ENCODE peak calls at places on chromosome 5, in eight cellular contexts. One of them, this sample, is unnamed. For H3K4me1, the result is how much of the 10 kb centered on the place peaks cover.

GRCh38 chr5:76765249-76765648 is 49.3 kb downstream of the F2R start:
- DNase-seq in heart left ventricle: no peak
- DNase-seq in IMR-90: peak
- DNase-seq in aorta: no peak
- DNase-seq in SJSA1: no peak
- DNase-seq in heart right ventricle: no peak
- DNase-seq in transverse colon: no peak
- DNase-seq in upper lobe of right lung: no peak
- DNase-seq in this sample: no peak

GRCh38 chr5:170121321-170121720 is 15.6 kb downstream of the FOXI1 start:
- DNase-seq in heart right ventricle: no peak
- DNase-seq in aorta: no peak
- DNase-seq in transverse colon: no peak
- DNase-seq in upper lobe of right lung: no peak
- DNase-seq in SJSA1: peak
- DNase-seq in IMR-90: peak
- DNase-seq in heart left ventricle: no peak
- DNase-seq in this sample: no peak

GRCh38 chr5:652023-652515 is 39.9 kb downstream of the CEP72 start:
- DNase-seq in transverse colon: no peak
- DNase-seq in aorta: peak
- DNase-seq in IMR-90: no peak
- DNase-seq in heart left ventricle: no peak
- DNase-seq in SJSA1: no peak
- DNase-seq in heart right ventricle: no peak
- DNase-seq in upper lobe of right lung: peak
- DNase-seq in this sample: no peak

GRCh38 chr5:104977530-104977929 is 1414.9 kb upstream of the NUDT12 start:
- DNase-seq in IMR-90: no peak
- DNase-seq in heart right ventricle: no peak
- DNase-seq in SJSA1: no peak
- DNase-seq in transverse colon: no peak
- DNase-seq in heart left ventricle: no peak
- DNase-seq in aorta: no peak
- DNase-seq in upper lobe of right lung: no peak
- DNase-seq in this sample: no peak

GRCh38 chr5:142960309-142960696 is 190.1 kb downstream of the ARHGAP26 start:
- DNase-seq in IMR-90: peak
- DNase-seq in heart left ventricle: no peak
- DNase-seq in aorta: no peak
- DNase-seq in SJSA1: peak
- DNase-seq in upper lobe of right lung: no peak
- DNase-seq in heart right ventricle: no peak
- DNase-seq in transverse colon: no peak
- DNase-seq in this sample: no peak

GRCh38 chr5:159094745-159095144 is 5.0 kb downstream of the EBF1 start:
- DNase-seq in heart right ventricle: peak
- DNase-seq in upper lobe of right lung: no peak
- DNase-seq in transverse colon: peak
- DNase-seq in heart left ventricle: peak
- DNase-seq in aorta: peak
- DNase-seq in IMR-90: peak
- DNase-seq in SJSA1: peak
- DNase-seq in this sample: no peak

GRCh38 chr5:134692722-134693121 is 44.1 kb downstream of the SEC24A start:
- DNase-seq in IMR-90: no peak
- DNase-seq in upper lobe of right lung: no peak
- DNase-seq in heart left ventricle: no peak
- DNase-seq in transverse colon: no peak
- DNase-seq in heart right ventricle: no peak
- DNase-seq in SJSA1: no peak
- DNase-seq in aorta: no peak
- DNase-seq in this sample: no peak

GRCh38 chr5:103505581-103506305 is 56.8 kb downstream of the NUDT12 start:
- DNase-seq in SJSA1: no peak
- DNase-seq in IMR-90: peak
- DNase-seq in heart right ventricle: no peak
- DNase-seq in heart left ventricle: no peak
- DNase-seq in aorta: no peak
- DNase-seq in transverse colon: no peak
- DNase-seq in upper lobe of right lung: no peak
- DNase-seq in this sample: no peak

GRCh38 chr5:73625314-73625904 is 587 bp upstream of the ARHGEF28 start:
- DNase-seq in SJSA1: no peak
- DNase-seq in IMR-90: peak
- DNase-seq in heart left ventricle: no peak
- DNase-seq in aorta: no peak
- DNase-seq in heart right ventricle: no peak
- DNase-seq in upper lobe of right lung: no peak
- DNase-seq in transverse colon: no peak
- DNase-seq in this sample: no peak

GRCh38 chr5:124738751-124739559 is 7.5 kb downstream of the ZNF608 start:
- DNase-seq in heart left ventricle: no peak
- DNase-seq in heart right ventricle: no peak
- DNase-seq in SJSA1: no peak
- DNase-seq in upper lobe of right lung: no peak
- DNase-seq in transverse colon: no peak
- DNase-seq in aorta: no peak
- DNase-seq in IMR-90: no peak
- DNase-seq in this sample: no peak

GRCh38 chr5:170612256-170612656 is 108.4 kb downstream of the KCNIP1 start:
- DNase-seq in transverse colon: no peak
- DNase-seq in IMR-90: no peak
- DNase-seq in SJSA1: no peak
- DNase-seq in upper lobe of right lung: no peak
- DNase-seq in heart left ventricle: peak
- DNase-seq in aorta: no peak
- DNase-seq in heart right ventricle: no peak
- DNase-seq in this sample: no peak

GRCh38 chr5:111299067-111299481 is 74.9 kb downstream of the CAMK4 start:
- DNase-seq in heart left ventricle: no peak
- DNase-seq in SJSA1: no peak
- DNase-seq in IMR-90: no peak
- DNase-seq in upper lobe of right lung: no peak
- DNase-seq in transverse colon: no peak
- DNase-seq in heart right ventricle: no peak
- DNase-seq in aorta: no peak
- DNase-seq in this sample: no peak

GRCh38 chr5:179122411-179123108 is 62.4 kb downstream of the ZNF354C start:
- DNase-seq in heart right ventricle: no peak
- DNase-seq in upper lobe of right lung: no peak
- DNase-seq in transverse colon: no peak
- DNase-seq in heart left ventricle: no peak
- DNase-seq in aorta: no peak
- DNase-seq in IMR-90: no peak
- DNase-seq in SJSA1: no peak
- DNase-seq in this sample: no peak

GRCh38 chr5:80953587-80953986 is 6.6 kb upstream of the RASGRF2 start:
- DNase-seq in upper lobe of right lung: no peak
- DNase-seq in aorta: no peak
- DNase-seq in SJSA1: no peak
- DNase-seq in transverse colon: no peak
- DNase-seq in heart right ventricle: no peak
- DNase-seq in heart left ventricle: no peak
- DNase-seq in IMR-90: no peak
- DNase-seq in this sample: no peak

GRCh38 chr5:16916262-16916878 is 19.7 kb downstream of the MYO10 start:
- DNase-seq in IMR-90: peak
- DNase-seq in heart left ventricle: no peak
- DNase-seq in heart right ventricle: no peak
- DNase-seq in transverse colon: no peak
- DNase-seq in upper lobe of right lung: no peak
- DNase-seq in SJSA1: peak
- DNase-seq in aorta: no peak
- DNase-seq in this sample: no peak

GRCh38 chr5:97102010-97102470 is 40.4 kb downstream of the LIX1 start:
- DNase-seq in heart right ventricle: no peak
- DNase-seq in aorta: no peak
- DNase-seq in transverse colon: no peak
- DNase-seq in IMR-90: no peak
- DNase-seq in upper lobe of right lung: no peak
- DNase-seq in heart left ventricle: no peak
- DNase-seq in SJSA1: no peak
- DNase-seq in this sample: no peak

GRCh38 chr5:72076901-72077300 is 30.4 kb upstream of the MAP1B start:
- DNase-seq in heart left ventricle: no peak
- DNase-seq in IMR-90: no peak
- DNase-seq in transverse colon: no peak
- DNase-seq in upper lobe of right lung: no peak
- DNase-seq in SJSA1: no peak
- DNase-seq in aorta: no peak
- DNase-seq in heart right ventricle: no peak
- DNase-seq in this sample: no peak

GRCh38 chr5:40798012-40798855 is at the start of gene PRKAA1:
- DNase-seq in SJSA1: peak
- DNase-seq in aorta: peak
- DNase-seq in IMR-90: peak
- DNase-seq in upper lobe of right lung: peak
- DNase-seq in transverse colon: peak
- DNase-seq in heart left ventricle: peak
- DNase-seq in heart right ventricle: peak
- DNase-seq in this sample: peak

GRCh38 chr5:178965465-178966055 is 24.6 kb downstream of the ZNF454 start:
- DNase-seq in transverse colon: no peak
- DNase-seq in upper lobe of right lung: no peak
- DNase-seq in heart right ventricle: no peak
- DNase-seq in aorta: no peak
- DNase-seq in heart left ventricle: no peak
- DNase-seq in SJSA1: no peak
- DNase-seq in IMR-90: no peak
- DNase-seq in this sample: no peak

GRCh38 chr5:141872496-141873356 is 5.5 kb downstream of the PCDH1 start:
- DNase-seq in heart right ventricle: no peak
- DNase-seq in SJSA1: peak
- DNase-seq in heart left ventricle: no peak
- DNase-seq in aorta: no peak
- DNase-seq in transverse colon: no peak
- DNase-seq in upper lobe of right lung: peak
- DNase-seq in IMR-90: no peak
- DNase-seq in this sample: peak
- H3K4me1 ChIP-seq in heart right ventricle: half or more
- H3K4me1 ChIP-seq in SJSA1: under half
- H3K4me1 ChIP-seq in heart left ventricle: half or more
- H3K4me1 ChIP-seq in aorta: under half
- H3K4me1 ChIP-seq in transverse colon: half or more
- H3K4me1 ChIP-seq in upper lobe of right lung: under half
- H3K4me1 ChIP-seq in IMR-90: under half
- H3K4me1 ChIP-seq in this sample: under half

GRCh38 chr5:172523146-172523745 is 68.9 kb upstream of the SH3PXD2B start:
- DNase-seq in IMR-90: no peak
- DNase-seq in transverse colon: no peak
- DNase-seq in SJSA1: peak
- DNase-seq in upper lobe of right lung: peak
- DNase-seq in aorta: no peak
- DNase-seq in heart right ventricle: no peak
- DNase-seq in heart left ventricle: no peak
- DNase-seq in this sample: no peak

GRCh38 chr5:172524573-172525021 is 70.3 kb upstream of the SH3PXD2B start:
- DNase-seq in IMR-90: no peak
- DNase-seq in SJSA1: peak
- DNase-seq in transverse colon: peak
- DNase-seq in upper lobe of right lung: peak
- DNase-seq in heart left ventricle: no peak
- DNase-seq in heart right ventricle: no peak
- DNase-seq in aorta: no peak
- DNase-seq in this sample: no peak

GRCh38 chr5:172528440-172528839 is 74.1 kb upstream of the SH3PXD2B start:
- DNase-seq in upper lobe of right lung: no peak
- DNase-seq in heart left ventricle: no peak
- DNase-seq in transverse colon: no peak
- DNase-seq in IMR-90: no peak
- DNase-seq in SJSA1: peak
- DNase-seq in heart right ventricle: no peak
- DNase-seq in aorta: no peak
- DNase-seq in this sample: no peak

GRCh38 chr5:172527559-172527958 is 73.2 kb upstream of the SH3PXD2B start:
- DNase-seq in transverse colon: no peak
- DNase-seq in SJSA1: no peak
- DNase-seq in aorta: no peak
- DNase-seq in upper lobe of right lung: no peak
- DNase-seq in heart right ventricle: no peak
- DNase-seq in IMR-90: no peak
- DNase-seq in heart left ventricle: no peak
- DNase-seq in this sample: no peak

GRCh38 chr5:172525633-172526360 is 71.5 kb upstream of the SH3PXD2B start:
- DNase-seq in transverse colon: no peak
- DNase-seq in aorta: no peak
- DNase-seq in heart right ventricle: no peak
- DNase-seq in upper lobe of right lung: peak
- DNase-seq in heart left ventricle: no peak
- DNase-seq in SJSA1: peak
- DNase-seq in IMR-90: no peak
- DNase-seq in this sample: no peak
- H3K4me3 ChIP-seq in transverse colon: no peak
- H3K4me3 ChIP-seq in aorta: no peak
- H3K4me3 ChIP-seq in heart right ventricle: no peak
- H3K4me3 ChIP-seq in upper lobe of right lung: no peak
- H3K4me3 ChIP-seq in heart left ventricle: no peak
- H3K4me3 ChIP-seq in SJSA1: no peak
- H3K4me3 ChIP-seq in IMR-90: no peak
- H3K4me3 ChIP-seq in this sample: no peak

GRCh38 chr5:54518146-54519082 is 855 bp downstream of the SNX18 start:
- DNase-seq in heart right ventricle: peak
- DNase-seq in IMR-90: peak
- DNase-seq in heart left ventricle: peak
- DNase-seq in upper lobe of right lung: peak
- DNase-seq in aorta: peak
- DNase-seq in SJSA1: peak
- DNase-seq in transverse colon: peak
- DNase-seq in this sample: peak
- H3K4me1 ChIP-seq in heart right ventricle: under half
- H3K4me1 ChIP-seq in IMR-90: under half
- H3K4me1 ChIP-seq in heart left ventricle: half or more
- H3K4me1 ChIP-seq in upper lobe of right lung: under half
- H3K4me1 ChIP-seq in aorta: under half
- H3K4me1 ChIP-seq in SJSA1: half or more
- H3K4me1 ChIP-seq in transverse colon: under half
- H3K4me1 ChIP-seq in this sample: under half

GRCh38 chr5:177358333-177358939 is 712 bp downstream of the RGS14 start:
- DNase-seq in transverse colon: no peak
- DNase-seq in heart right ventricle: no peak
- DNase-seq in SJSA1: no peak
- DNase-seq in aorta: no peak
- DNase-seq in IMR-90: no peak
- DNase-seq in upper lobe of right lung: no peak
- DNase-seq in heart left ventricle: peak
- DNase-seq in this sample: no peak

GRCh38 chr5:177356756-177357458 is 817 bp upstream of the RGS14 start:
- DNase-seq in aorta: no peak
- DNase-seq in upper lobe of right lung: no peak
- DNase-seq in heart left ventricle: peak
- DNase-seq in transverse colon: no peak
- DNase-seq in heart right ventricle: no peak
- DNase-seq in IMR-90: no peak
- DNase-seq in SJSA1: no peak
- DNase-seq in this sample: no peak

GRCh38 chr5:177359451-177359851 is 1.7 kb downstream of the RGS14 start:
- DNase-seq in IMR-90: no peak
- DNase-seq in upper lobe of right lung: no peak
- DNase-seq in aorta: no peak
- DNase-seq in heart right ventricle: no peak
- DNase-seq in heart left ventricle: peak
- DNase-seq in transverse colon: no peak
- DNase-seq in SJSA1: no peak
- DNase-seq in this sample: peak

GRCh38 chr5:177355868-177356168 is 1.9 kb upstream of the RGS14 start:
- DNase-seq in IMR-90: no peak
- DNase-seq in upper lobe of right lung: no peak
- DNase-seq in heart left ventricle: no peak
- DNase-seq in transverse colon: no peak
- DNase-seq in heart right ventricle: no peak
- DNase-seq in aorta: no peak
- DNase-seq in SJSA1: no peak
- DNase-seq in this sample: no peak

GRCh38 chr5:177357459-177358332 is at the start of gene RGS14:
- DNase-seq in IMR-90: peak
- DNase-seq in upper lobe of right lung: no peak
- DNase-seq in heart right ventricle: peak
- DNase-seq in transverse colon: peak
- DNase-seq in aorta: peak
- DNase-seq in heart left ventricle: peak
- DNase-seq in SJSA1: no peak
- DNase-seq in this sample: peak
- H3K4me3 ChIP-seq in IMR-90: no peak
- H3K4me3 ChIP-seq in upper lobe of right lung: peak
- H3K4me3 ChIP-seq in heart right ventricle: peak
- H3K4me3 ChIP-seq in transverse colon: peak
- H3K4me3 ChIP-seq in aorta: no peak
- H3K4me3 ChIP-seq in heart left ventricle: peak
- H3K4me3 ChIP-seq in SJSA1: peak
- H3K4me3 ChIP-seq in this sample: no peak